ENCODE peak calls at places on chromosomes 5 and 9, in nine cellular contexts. W is neural crest cell; L is AML-193; H is fibroblast of gingiva; Y is GDM1; B is activated T-helper 2 cell treated with anti-CD3 and anti-CD28 coated beads, Interferon-gamma antibody, Interleukin-2, Interleukin-4, amounts not matched to agents 10 μg/mL and 5 μg/mL and 100 μg/mL, durations not matched to agents 14 hours and 24 hours and 36 hours; J is left cardiac atrium; K is NCI-H1092; S is naive B cell. M is an unnamed sample.

GRCh38 chr9:97516111-97516510 is 14.6 kb downstream of the TMOD1 start:
- DNase-seq in W (no peak), L (no peak), H (no peak), Y (no peak), B (no peak), J (no peak), K (no peak), S (no peak), M (no peak)

GRCh38 chr5:102600964-102601363 is 102.2 kb upstream of the SLCO6A1 start:
- DNase-seq in W (no peak), L (no peak), H (no peak), Y (no peak), B (no peak), J (no peak), K (no peak), S (no peak), M (no peak)

GRCh38 chr5:35924950-35925722 is 13.3 kb downstream of the CAPSL start:
- DNase-seq in W (peak), L (peak), H (peak), Y (peak), B (peak), J (peak), K (no peak), S (peak), M (peak)

GRCh38 chr5:103587185-103587748 is 24.7 kb upstream of the NUDT12 start:
- DNase-seq in W (no peak), L (peak), H (peak), Y (no peak), B (no peak), J (no peak), K (peak), S (no peak), M (no peak)

GRCh38 chr5:57692582-57693487 is 210.2 kb upstream of the ACTBL2 start:
- DNase-seq in W (peak), L (no peak), H (peak), Y (peak), B (no peak), J (peak), K (no peak), S (no peak), M (no peak)

GRCh38 chr9:134959971-134960310 is 42.2 kb upstream of the FCN1 start:
- DNase-seq in W (no peak), L (no peak), H (no peak), Y (no peak), B (no peak), J (no peak), K (no peak), S (no peak), M (no peak)

GRCh38 chr9:108603141-108603540 is 252.6 kb downstream of the ACTL7B start:
- DNase-seq in W (no peak), L (no peak), H (no peak), Y (no peak), B (no peak), J (peak), K (no peak), S (no peak), M (peak)

GRCh38 chr9:98615633-98616032 is 93.1 kb downstream of the GABBR2 start:
- DNase-seq in W (no peak), L (no peak), H (no peak), Y (no peak), B (no peak), J (no peak), K (no peak), S (no peak), M (no peak)

GRCh38 chr5:172311026-172311425 is 27.5 kb upstream of the UBTD2 start:
- DNase-seq in W (no peak), L (no peak), H (no peak), Y (no peak), B (no peak), J (no peak), K (no peak), S (no peak), M (no peak)

GRCh38 chr5:60332244-60333018 is 367.5 kb downstream of the DEPDC1B start:
- DNase-seq in W (no peak), L (no peak), H (no peak), Y (no peak), B (no peak), J (no peak), K (no peak), S (no peak), M (no peak)